ENCODE peak calls at places on chromosomes 12 and 14, in ten cellular contexts. G is CD8-positive, alpha-beta T cell; F is HCT116; T is mesendoderm; O is upper lobe of right lung; Y is A549; Q is endodermal cell; M is WERI-Rb-1; D is left ventricle myocardium inferior; I is Peyer's patch. U is an unnamed sample.

GRCh38 chr14:106586098-106586704 is 1059.8 kb downstream of the TMEM121 start:
- DNase-seq in G (peak; percentile 77), F (no peak), T (no peak), O (peak; percentile 69), Y (peak; percentile 13), Q (peak; percentile 49), M (peak; percentile 50), D (no peak), I (peak; percentile 83), U (no peak)

GRCh38 chr12:64729909-64730584 is 29.2 kb downstream of the GNS start:
- DNase-seq in G (no peak), F (no peak), T (no peak), O (no peak), Y (no peak), Q (no peak), M (peak; percentile 48), D (no peak), I (no peak), U (no peak)

GRCh38 chr14:51595831-51596472 is 55.8 kb upstream of the FRMD6 start:
- DNase-seq in G (no peak), F (no peak), T (peak; percentile 42), O (no peak), Y (no peak), Q (no peak), M (no peak), D (no peak), I (no peak), U (no peak)

GRCh38 chr12:2813214-2813554 is 716 bp downstream of the ITFG2 start:
- DNase-seq in G (no peak), F (no peak), T (no peak), O (no peak), Y (no peak), Q (no peak), M (no peak), D (no peak), I (no peak), U (no peak)

GRCh38 chr14:102775855-102776760 is 1.1 kb upstream of the TRAF3 start:
- DNase-seq in G (peak; percentile 49), F (no peak), T (no peak), O (no peak), Y (peak; percentile 75), Q (peak; percentile 63), M (no peak), D (no peak), I (no peak), U (no peak)

GRCh38 chr12:124422142-124422569 is 127.3 kb downstream of the RFLNA start:
- DNase-seq in G (no peak), F (no peak), T (no peak), O (peak; percentile 81), Y (peak; percentile 58), Q (peak; percentile 87), M (peak; percentile 96), D (no peak), I (no peak), U (no peak)

GRCh38 chr12:64104376-64104775 is 117.7 kb downstream of the KICS2 start:
- DNase-seq in G (no peak), F (no peak), T (no peak), O (no peak), Y (no peak), Q (no peak), M (no peak), D (no peak), I (no peak), U (no peak)

GRCh38 chr12:116601524-116601923 is 42.3 kb downstream of the MAP1LC3B2 start:
- DNase-seq in G (no peak), F (no peak), T (no peak), O (no peak), Y (no peak), Q (no peak), M (no peak), D (no peak), I (no peak), U (no peak)

GRCh38 chr14:50038398-50039119 is 77.8 kb downstream of the VCPKMT start:
- DNase-seq in G (no peak), F (no peak), T (peak; percentile 55), O (no peak), Y (peak; percentile 64), Q (peak; percentile 52), M (no peak), D (no peak), I (no peak), U (no peak)

GRCh38 chr14:31829256-31829923 is 247.7 kb upstream of the ARHGAP5 start:
- DNase-seq in G (no peak), F (no peak), T (peak; percentile 56), O (no peak), Y (peak; percentile 20), Q (no peak), M (no peak), D (no peak), I (no peak), U (no peak)

GRCh38 chr14:23252420-23253333 is 14.9 kb downstream of the RNF212B start:
- DNase-seq in G (no peak), F (no peak), T (peak; percentile 85), O (no peak), Y (no peak), Q (peak; percentile 60), M (no peak), D (no peak), I (no peak), U (no peak)
- H3K27ac ChIP-seq in G (no peak overlapping the region), F (no peak overlapping the region), T (peak overlapping the region; percentile 30), O (no peak overlapping the region), Y (no peak overlapping the region), Q (no peak overlapping the region), M (no peak overlapping the region), D (no peak overlapping the region), I (no peak overlapping the region), U (no peak overlapping the region)

DNA sequence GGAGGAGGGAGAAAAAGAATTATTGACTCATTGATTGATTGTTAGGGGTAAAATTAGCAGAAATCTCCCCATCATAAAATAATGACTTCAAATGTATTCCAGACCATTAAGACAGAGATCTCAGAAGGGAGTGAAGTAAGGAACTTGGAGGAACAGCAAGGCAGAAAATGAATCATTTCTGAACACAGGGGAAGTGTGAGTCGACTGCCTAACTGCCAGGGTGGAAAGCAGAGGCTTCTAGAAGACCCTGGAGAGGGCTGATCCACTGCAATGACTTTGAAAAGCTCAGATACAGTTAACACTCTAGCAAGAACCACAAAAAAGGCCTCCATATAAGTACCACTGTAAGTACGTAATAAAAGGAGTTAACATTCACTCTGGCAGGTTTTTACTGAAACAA is 9.7 kb downstream of the GLTP start:
- DNase-seq in G (no peak), F (no peak), T (no peak), O (no peak), Y (no peak), Q (no peak), M (no peak), D (no peak), I (no peak), U (no peak)
- H3K27ac ChIP-seq in G (no peak overlapping the region), F (no peak overlapping the region), T (no peak overlapping the region), O (no peak overlapping the region), Y (no peak overlapping the region), Q (no peak overlapping the region), M (no peak overlapping the region), D (no peak overlapping the region), I (no peak overlapping the region), U (peak overlapping the region; percentile 85)

DNA sequence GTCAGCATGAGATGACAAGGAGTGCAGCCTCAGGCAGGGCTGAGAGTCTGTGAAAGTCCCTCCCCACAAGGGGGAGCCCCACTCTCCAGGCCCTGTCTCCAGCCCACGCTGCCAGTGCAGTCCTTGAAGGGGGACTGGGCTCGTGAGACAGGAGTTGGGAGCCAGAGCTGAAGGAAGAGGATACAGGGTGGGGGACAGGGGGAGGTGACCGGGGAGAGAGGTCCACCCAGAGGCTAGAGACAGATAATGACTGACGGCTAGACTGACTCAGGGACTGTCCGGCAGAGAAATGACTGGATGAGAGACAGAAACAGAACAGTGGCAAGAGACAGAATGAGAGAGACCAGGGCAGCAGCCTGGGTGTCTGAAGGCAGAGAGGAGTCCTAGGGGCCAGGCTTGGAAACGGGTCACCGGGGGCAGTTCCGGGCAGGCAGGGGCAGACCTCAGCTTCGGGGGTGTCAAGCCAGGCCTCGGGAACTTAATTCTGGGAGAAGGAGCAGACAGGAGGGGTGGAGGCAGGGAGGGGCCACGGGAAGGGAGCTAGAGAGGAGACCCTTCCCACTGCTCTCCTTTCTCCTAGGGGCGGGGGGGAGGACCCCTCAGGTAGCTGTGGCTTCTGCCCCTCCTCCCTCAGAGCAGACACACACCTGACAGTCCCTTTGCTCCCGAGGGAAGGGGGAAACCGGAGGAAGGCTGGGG is 914 bp downstream of the CDH24 start:
- DNase-seq in G (peak; percentile 77), F (peak; percentile 81), T (peak; percentile 93), O (peak; percentile 81), Y (peak; percentile 84), Q (peak; percentile 94), M (peak; percentile 90), D (peak; percentile 59), I (peak; percentile 75), U (no peak)
- H3K27ac ChIP-seq in G (no peak overlapping the region), F (peak overlapping the region; percentile 84), T (no peak overlapping the region), O (no peak overlapping the region), Y (peak overlapping the region; percentile 18), Q (no peak overlapping the region), M (peak overlapping the region; percentile 82), D (peak overlapping the region; percentile 11), I (peak overlapping the region; percentile 25), U (no peak overlapping the region)

GRCh38 chr12:50185975-50186663 is 18.9 kb upstream of the CERS5 start:
- DNase-seq in G (no peak), F (no peak), T (no peak), O (no peak), Y (no peak), Q (no peak), M (no peak), D (no peak), I (no peak), U (no peak)

GRCh38 chr12:50188875-50189575 is 21.9 kb upstream of the CERS5 start:
- DNase-seq in G (no peak), F (no peak), T (no peak), O (no peak), Y (no peak), Q (peak; percentile 34), M (no peak), D (no peak), I (peak; percentile 45), U (no peak)

GRCh38 chr12:50186667-50187066 is 19.5 kb upstream of the CERS5 start:
- DNase-seq in G (no peak), F (no peak), T (no peak), O (no peak), Y (no peak), Q (no peak), M (no peak), D (no peak), I (no peak), U (no peak)

GRCh38 chr12:50188280-50188781 is 21.2 kb upstream of the CERS5 start:
- DNase-seq in G (no peak), F (no peak), T (no peak), O (no peak), Y (no peak), Q (no peak), M (no peak), D (no peak), I (no peak), U (no peak)

DNA sequence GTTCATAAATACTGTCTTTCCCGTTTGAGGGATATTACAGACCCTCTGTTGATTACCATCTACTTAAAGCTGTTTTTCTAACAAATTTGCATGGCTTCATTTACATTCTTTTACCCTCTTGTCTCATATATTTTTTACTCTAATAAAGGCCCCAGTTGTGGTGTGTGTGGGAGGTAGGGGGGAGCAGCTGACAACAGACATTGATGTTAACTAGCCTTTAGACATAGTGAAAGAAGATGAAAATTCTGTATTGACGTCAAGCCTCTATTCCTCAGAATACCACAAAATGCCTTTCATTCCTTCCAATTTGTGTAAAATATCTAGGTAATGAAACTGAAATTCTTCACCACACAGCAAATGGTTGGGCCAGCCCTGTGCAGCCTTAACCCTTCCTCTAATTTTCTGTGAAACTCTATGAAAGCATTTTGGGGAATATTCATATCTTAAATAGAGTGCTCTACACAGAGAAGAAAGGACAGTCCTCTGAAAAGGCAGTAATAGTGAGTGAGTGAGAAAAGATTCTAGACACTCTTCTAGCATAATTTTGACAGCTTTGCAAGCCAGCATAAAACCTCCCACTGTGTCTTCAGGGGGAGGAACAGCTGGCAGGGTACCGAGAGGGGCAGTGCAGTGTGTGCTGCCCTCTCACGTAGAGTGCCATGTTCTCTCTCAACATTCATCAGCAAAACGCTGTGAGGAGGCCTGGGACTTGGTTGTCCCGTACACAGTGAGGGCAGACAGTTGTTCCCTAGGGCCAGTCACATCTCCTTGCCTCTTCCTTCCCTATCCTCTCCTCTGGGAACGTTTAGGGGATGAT is 20.1 kb upstream of the CERS5 start:
- DNase-seq in G (no peak), F (no peak), T (no peak), O (no peak), Y (no peak), Q (no peak), M (no peak), D (no peak), I (no peak), U (no peak)
- H3K27ac ChIP-seq in G (no peak overlapping the region), F (no peak overlapping the region), T (no peak overlapping the region), O (no peak overlapping the region), Y (no peak overlapping the region), Q (no peak overlapping the region), M (no peak overlapping the region), D (no peak overlapping the region), I (no peak overlapping the region), U (no peak overlapping the region)

U was measured in substantia nigra.